ENCODE peak calls at places on chromosomes 2 and 18, in ten cellular contexts. U, Z, S, Q, C, K, D, E, P and B are unnamed samples.

GRCh38 chr18:6382968-6383367 is 31.7 kb downstream of the L3MBTL4 start:
- DNase-seq in U (no peak), Z (no peak), S (no peak), Q (no peak), C (no peak), K (no peak), D (no peak), E (no peak), P (peak), B (no peak)

GRCh38 chr2:111244864-111245263 is 124.2 kb downstream of the BCL2L11 start:
- DNase-seq in U (no peak), Z (no peak), S (no peak), Q (no peak), C (no peak), K (no peak), D (no peak), E (no peak), P (no peak), B (no peak)

GRCh38 chr2:112032615-112033457 is 22.2 kb upstream of the TMEM87B start:
- DNase-seq in U (no peak), Z (no peak), S (peak), Q (no peak), C (no peak), K (no peak), D (no peak), E (no peak), P (peak), B (no peak)

GRCh38 chr2:106956879-106957278 is 70.9 kb upstream of the ST6GAL2 start:
- DNase-seq in U (no peak), Z (peak), S (no peak), Q (no peak), C (no peak), K (no peak), D (no peak), E (no peak), P (no peak), B (peak)

GRCh38 chr2:128787616-128788015 is 468.9 kb upstream of the HS6ST1 start:
- DNase-seq in U (no peak), Z (no peak), S (no peak), Q (no peak), C (no peak), K (no peak), D (no peak), E (no peak), P (no peak), B (no peak)

GRCh38 chr2:17849260-17849659 is 29.2 kb upstream of the KCNS3 start:
- DNase-seq in U (no peak), Z (no peak), S (no peak), Q (no peak), C (no peak), K (no peak), D (no peak), E (no peak), P (no peak), B (peak)

GRCh38 chr2:6067089-6067488 is 374.9 kb downstream of the SOX11 start:
- DNase-seq in U (no peak), Z (no peak), S (no peak), Q (no peak), C (no peak), K (no peak), D (no peak), E (no peak), P (peak), B (no peak)

GRCh38 chr2:48714240-48714639 is 41.3 kb downstream of the LHCGR start:
- DNase-seq in U (no peak), Z (no peak), S (no peak), Q (no peak), C (no peak), K (no peak), D (no peak), E (no peak), P (no peak), B (no peak)

GRCh38 chr2:151657667-151658076 is 76.6 kb downstream of the NEB start:
- DNase-seq in U (no peak), Z (no peak), S (no peak), Q (no peak), C (no peak), K (no peak), D (no peak), E (no peak), P (no peak), B (no peak)

GRCh38 chr2:233369897-233370758 is 15.8 kb downstream of the DGKD start:
- DNase-seq in U (no peak), Z (no peak), S (no peak), Q (no peak), C (no peak), K (no peak), D (no peak), E (no peak), P (no peak), B (no peak)

GRCh38 chr18:22165603-22166069 is 3.8 kb upstream of the GATA6 start:
- DNase-seq in U (no peak), Z (no peak), S (no peak), Q (peak), C (no peak), K (no peak), D (no peak), E (no peak), P (no peak), B (no peak)

GRCh38 chr2:211247751-211248150 is 691.4 kb downstream of the CPS1 start:
- DNase-seq in U (no peak), Z (no peak), S (no peak), Q (no peak), C (no peak), K (no peak), D (no peak), E (no peak), P (no peak), B (no peak)

GRCh38 chr2:225157052-225157451 is 114.8 kb upstream of the DOCK10 start:
- DNase-seq in U (no peak), Z (no peak), S (no peak), Q (no peak), C (no peak), K (no peak), D (no peak), E (no peak), P (no peak), B (no peak)

GRCh38 chr2:54640834-54641540 is 82.5 kb upstream of the EML6 start:
- DNase-seq in U (no peak), Z (no peak), S (no peak), Q (no peak), C (no peak), K (no peak), D (no peak), E (no peak), P (no peak), B (no peak)

GRCh38 chr18:6236258-6236657 is 178.5 kb downstream of the L3MBTL4 start:
- DNase-seq in U (no peak), Z (no peak), S (no peak), Q (no peak), C (no peak), K (no peak), D (no peak), E (no peak), P (no peak), B (no peak)

GRCh38 chr2:219737270-219737691 is 109.9 kb downstream of the SLC4A3 start:
- DNase-seq in U (no peak), Z (no peak), S (no peak), Q (peak), C (no peak), K (no peak), D (no peak), E (no peak), P (no peak), B (no peak)

GRCh38 chr2:190838492-190838910 is 42.1 kb upstream of the GLS start:
- DNase-seq in U (no peak), Z (no peak), S (no peak), Q (no peak), C (no peak), K (no peak), D (no peak), E (no peak), P (no peak), B (no peak)

GRCh38 chr2:15155959-15156574 is 405.1 kb downstream of the NBAS start:
- DNase-seq in U (no peak), Z (no peak), S (no peak), Q (no peak), C (no peak), K (no peak), D (no peak), E (no peak), P (no peak), B (no peak)

GRCh38 chr2:204495381-204495780 is 49.9 kb upstream of the PARD3B start:
- DNase-seq in U (no peak), Z (no peak), S (no peak), Q (no peak), C (no peak), K (no peak), D (no peak), E (no peak), P (no peak), B (no peak)

GRCh38 chr2:125698280-125698679 is 957.7 kb upstream of the GYPC start:
- DNase-seq in U (no peak), Z (no peak), S (no peak), Q (no peak), C (no peak), K (no peak), D (no peak), E (no peak), P (no peak), B (no peak)

GRCh38 chr2:208713066-208713465 is 306.5 kb downstream of the PTH2R start:
- DNase-seq in U (no peak), Z (no peak), S (no peak), Q (no peak), C (no peak), K (no peak), D (no peak), E (no peak), P (no peak), B (no peak)

GRCh38 chr2:28721601-28722191 is 29.9 kb upstream of the PPP1CB start:
- DNase-seq in U (no peak), Z (no peak), S (no peak), Q (no peak), C (no peak), K (no peak), D (no peak), E (no peak), P (no peak), B (no peak)

GRCh38 chr2:138752231-138752956 is 27.8 kb downstream of the NXPH2 start:
- DNase-seq in U (no peak), Z (no peak), S (no peak), Q (no peak), C (no peak), K (no peak), D (no peak), E (no peak), P (no peak), B (peak)

GRCh38 chr18:73848656-73849055 is 299.0 kb downstream of the FBXO15 start:
- DNase-seq in U (no peak), Z (no peak), S (no peak), Q (no peak), C (no peak), K (no peak), D (no peak), E (no peak), P (no peak), B (no peak)

GRCh38 chr2:73896362-73897239 is 3.8 kb downstream of the ACTG2 start:
- DNase-seq in U (no peak), Z (no peak), S (no peak), Q (no peak), C (no peak), K (no peak), D (no peak), E (peak), P (no peak), B (no peak)